ENCODE peak calls at places on chromosomes 1 and 21, in five cellular contexts. X is colonic mucosa, H is HAP-1, B is GM23338, L is A549. Z is an unnamed sample. For H3K4me1, the result is how much of the 10 kb centered on the place peaks cover.

GRCh38 chr1:56200921-56201320 is 378.4 kb downstream of the PLPP3 start:
- DNase-seq in X (no peak), H (no peak), B (no peak), L (no peak), Z (no peak)

GRCh38 chr1:5423109-5423508 is 569.1 kb downstream of the NPHP4 start:
- DNase-seq in X (no peak), H (no peak), B (no peak), L (no peak), Z (no peak)

GRCh38 chr1:32742956-32743355 is 40.4 kb upstream of the SYNC start:
- DNase-seq in X (peak), H (peak), B (no peak), L (no peak), Z (no peak)

GRCh38 chr1:91273875-91274274 is 130.8 kb downstream of the HFM1 start:
- DNase-seq in X (no peak), H (no peak), B (no peak), L (no peak), Z (no peak)

GRCh38 chr1:154466879-154467767 is 34.9 kb upstream of the TDRD10 start:
- DNase-seq in X (no peak), H (no peak), B (peak), L (no peak), Z (no peak)

GRCh38 chr1:244970236-244970652 is 105.9 kb upstream of the HNRNPU start:
- DNase-seq in X (no peak), H (peak), B (peak), L (no peak), Z (peak)

GRCh38 chr1:235588916-235589515 is 60.6 kb downstream of the GNG4 start:
- DNase-seq in X (no peak), H (no peak), B (peak), L (no peak), Z (no peak)

GRCh38 chr1:2990376-2991115 is 30.7 kb upstream of the ACTRT2 start:
- DNase-seq in X (no peak), H (no peak), B (no peak), L (no peak), Z (no peak)

GRCh38 chr1:236465959-236466303 is 57.9 kb upstream of the LGALS8 start:
- DNase-seq in X (no peak), H (no peak), B (no peak), L (no peak), Z (no peak)

GRCh38 chr1:179599623-179600249 is 8.1 kb downstream of the TDRD5 start:
- DNase-seq in X (peak), H (peak), B (peak), L (peak), Z (no peak)

GRCh38 chr1:183027031-183027430 is 3.8 kb downstream of the LAMC1 start:
- DNase-seq in X (no peak), H (no peak), B (no peak), L (no peak), Z (no peak)

GRCh38 chr1:183030053-183030452 is 6.8 kb downstream of the LAMC1 start:
- DNase-seq in X (no peak), H (no peak), B (no peak), L (no peak), Z (no peak)

GRCh38 chr1:183027791-183028190 is 4.6 kb downstream of the LAMC1 start:
- DNase-seq in X (no peak), H (no peak), B (no peak), L (no peak), Z (no peak)

GRCh38 chr1:183032122-183032921 is 9.1 kb downstream of the LAMC1 start:
- DNase-seq in X (no peak), H (no peak), B (no peak), L (no peak), Z (no peak)

DNA sequence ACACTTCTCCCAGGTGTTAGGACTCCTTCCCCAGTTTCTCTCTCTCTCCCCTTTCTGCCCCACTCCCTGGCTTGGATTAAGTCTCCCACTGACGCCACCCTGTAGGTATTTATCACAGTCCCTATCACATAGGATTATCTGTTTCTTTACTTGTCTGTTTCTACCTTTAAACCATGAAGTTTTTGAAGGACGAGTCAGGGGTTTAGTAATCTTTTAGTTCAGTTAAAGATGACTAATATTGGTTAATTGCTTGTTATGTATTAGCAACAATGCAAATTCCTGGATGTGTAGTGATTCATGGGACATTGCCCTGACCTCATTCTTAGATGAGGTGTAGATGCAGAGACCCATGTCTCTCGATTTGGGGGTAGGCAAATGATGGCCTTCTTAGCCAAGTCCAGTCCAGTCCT is 6.4 kb downstream of the LAMC1 start:
- DNase-seq in X (no peak), H (no peak), B (no peak), L (no peak), Z (no peak)
- H3K4me3 ChIP-seq in X (no peak), H (no peak), B (no peak), L (no peak), Z (no peak)

GRCh38 chr1:116337398-116337797 is 35.6 kb upstream of the ATP1A1 start:
- DNase-seq in X (no peak), H (no peak), B (no peak), L (no peak), Z (no peak)

GRCh38 chr1:116335847-116336246 is 37.2 kb upstream of the ATP1A1 start:
- DNase-seq in X (peak), H (no peak), B (no peak), L (no peak), Z (no peak)

GRCh38 chr1:116336250-116336649 is 36.8 kb upstream of the ATP1A1 start:
- DNase-seq in X (peak), H (no peak), B (no peak), L (no peak), Z (no peak)

GRCh38 chr1:116340506-116341240 is 32.4 kb upstream of the ATP1A1 start:
- DNase-seq in X (no peak), H (no peak), B (no peak), L (no peak), Z (no peak)

DNA sequence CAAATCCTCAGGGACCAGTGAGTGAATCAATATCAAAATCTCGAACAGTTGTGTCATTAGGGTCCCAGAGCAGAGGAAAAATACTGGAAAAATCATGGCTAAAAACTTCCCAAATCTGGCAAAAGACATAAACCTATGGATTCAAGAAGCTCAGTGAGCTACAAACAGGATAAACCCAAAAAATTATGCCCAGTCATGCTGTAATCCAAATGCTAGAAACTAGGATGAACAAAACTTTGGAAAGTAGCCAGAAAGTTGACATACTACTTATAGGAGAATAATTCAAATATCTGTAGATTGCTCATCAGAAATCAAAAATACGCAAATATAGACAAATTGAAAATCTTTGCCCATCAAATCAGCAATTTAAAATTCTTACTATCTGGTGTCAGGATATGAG is 34.6 kb upstream of the ATP1A1 start:
- DNase-seq in X (no peak), H (no peak), B (no peak), L (no peak), Z (no peak)
- H3K4me1 ChIP-seq in X (under half), H (under half), B (under half), L (under half), Z (under half)

GRCh38 chr1:156767101-156767878 is at the start of gene PRCC:
- DNase-seq in X (peak), H (peak), B (peak), L (peak), Z (peak)

GRCh38 chr1:156767879-156768608 is 709 bp downstream of the PRCC start:
- DNase-seq in X (peak), H (peak), B (peak), L (no peak), Z (peak)

GRCh38 chr1:156766288-156767100 is 841 bp upstream of the PRCC start:
- DNase-seq in X (peak), H (peak), B (peak), L (no peak), Z (peak)

GRCh38 chr1:156765664-156766063 is 1.7 kb upstream of the PRCC start:
- DNase-seq in X (no peak), H (no peak), B (no peak), L (no peak), Z (no peak)

DNA sequence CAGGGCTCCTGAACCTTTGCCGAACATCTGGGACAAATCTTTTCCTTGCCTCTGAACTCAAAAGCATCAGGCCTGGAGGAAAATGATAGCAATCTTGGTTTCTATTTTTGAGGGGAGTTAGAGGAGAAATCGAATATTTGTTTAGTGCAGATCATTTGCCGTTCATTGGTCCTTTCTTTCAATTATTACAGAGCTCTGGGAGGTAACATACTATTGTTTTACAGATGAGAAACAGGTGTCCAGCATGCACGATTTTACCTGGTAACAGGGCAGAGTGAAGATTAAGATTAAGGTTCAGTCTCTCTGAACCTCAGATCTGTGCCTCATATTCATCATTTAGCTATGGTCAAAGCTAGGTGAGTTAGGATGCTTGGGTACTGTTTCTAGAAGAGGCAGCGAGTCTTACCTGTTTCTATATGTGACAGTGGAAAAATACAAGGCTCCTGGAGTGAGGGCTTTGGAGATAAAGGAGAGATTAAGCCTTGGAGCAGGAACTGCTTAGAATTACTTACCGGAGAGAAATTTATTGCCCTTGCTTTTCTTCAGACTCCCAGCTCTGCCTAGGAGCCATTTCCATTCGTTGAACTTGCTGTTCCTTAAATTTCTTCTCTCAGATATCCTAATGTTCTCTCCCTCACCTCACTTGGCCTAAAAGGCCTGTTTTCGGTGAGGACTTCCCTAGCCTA is 1.4 kb downstream of the PRCC start:
- DNase-seq in X (no peak), H (no peak), B (no peak), L (no peak), Z (no peak)
- H3K4me3 ChIP-seq in X (peak), H (peak), B (peak), L (peak), Z (peak)

GRCh38 chr1:64124751-64125445 is 78.5 kb upstream of the UBE2U start:
- DNase-seq in X (no peak), H (no peak), B (no peak), L (no peak), Z (no peak)
- H3K4me1 ChIP-seq in X (under half), H (under half), B (under half), L (under half), Z (under half)

DNA sequence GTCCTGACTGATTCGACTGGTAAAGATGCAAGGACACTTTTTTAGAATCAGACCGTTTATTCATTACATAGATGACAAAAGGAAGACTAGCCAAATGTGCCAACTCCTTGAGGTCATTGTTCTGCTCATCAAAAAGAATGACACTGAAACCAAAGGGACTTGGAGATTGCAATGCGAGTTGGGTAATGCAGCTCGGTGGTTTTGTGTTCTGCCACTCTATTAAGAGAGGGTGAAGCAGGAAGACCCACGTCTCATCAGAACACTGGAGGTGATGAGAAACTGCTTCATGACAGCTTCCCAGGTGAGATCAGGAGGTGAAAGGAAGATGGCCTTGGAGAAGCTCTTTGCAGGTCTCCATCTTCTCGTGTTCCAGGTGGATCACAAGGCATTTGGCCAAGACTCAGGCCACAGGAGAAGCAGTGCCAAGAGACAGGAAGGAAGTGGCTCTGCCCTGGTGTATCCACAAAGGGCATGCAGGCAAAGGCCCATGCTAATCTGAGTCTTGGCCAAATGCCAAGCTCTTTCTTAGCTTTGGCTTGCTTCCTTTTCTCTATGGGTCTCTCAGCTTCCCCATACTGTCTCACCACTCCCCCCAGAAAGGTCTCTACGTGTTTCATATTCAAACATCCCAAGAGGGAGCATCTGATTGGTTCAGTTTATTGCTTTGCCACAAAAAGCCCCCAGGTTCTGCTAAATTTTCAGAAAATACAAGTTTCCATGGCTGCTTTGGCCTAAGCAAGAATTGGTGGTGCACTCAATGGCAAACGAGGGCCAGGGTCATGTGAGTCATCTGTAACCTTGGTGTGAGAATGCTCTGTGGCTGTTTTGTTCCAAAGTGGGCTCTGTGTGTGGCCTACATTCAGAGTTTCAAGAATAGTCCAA is 5.7 kb upstream of the CCT8 start:
- DNase-seq in X (peak), H (no peak), B (no peak), L (no peak), Z (peak)
- H3K4me3 ChIP-seq in X (no peak), H (no peak), B (no peak), L (no peak), Z (no peak)

DNA sequence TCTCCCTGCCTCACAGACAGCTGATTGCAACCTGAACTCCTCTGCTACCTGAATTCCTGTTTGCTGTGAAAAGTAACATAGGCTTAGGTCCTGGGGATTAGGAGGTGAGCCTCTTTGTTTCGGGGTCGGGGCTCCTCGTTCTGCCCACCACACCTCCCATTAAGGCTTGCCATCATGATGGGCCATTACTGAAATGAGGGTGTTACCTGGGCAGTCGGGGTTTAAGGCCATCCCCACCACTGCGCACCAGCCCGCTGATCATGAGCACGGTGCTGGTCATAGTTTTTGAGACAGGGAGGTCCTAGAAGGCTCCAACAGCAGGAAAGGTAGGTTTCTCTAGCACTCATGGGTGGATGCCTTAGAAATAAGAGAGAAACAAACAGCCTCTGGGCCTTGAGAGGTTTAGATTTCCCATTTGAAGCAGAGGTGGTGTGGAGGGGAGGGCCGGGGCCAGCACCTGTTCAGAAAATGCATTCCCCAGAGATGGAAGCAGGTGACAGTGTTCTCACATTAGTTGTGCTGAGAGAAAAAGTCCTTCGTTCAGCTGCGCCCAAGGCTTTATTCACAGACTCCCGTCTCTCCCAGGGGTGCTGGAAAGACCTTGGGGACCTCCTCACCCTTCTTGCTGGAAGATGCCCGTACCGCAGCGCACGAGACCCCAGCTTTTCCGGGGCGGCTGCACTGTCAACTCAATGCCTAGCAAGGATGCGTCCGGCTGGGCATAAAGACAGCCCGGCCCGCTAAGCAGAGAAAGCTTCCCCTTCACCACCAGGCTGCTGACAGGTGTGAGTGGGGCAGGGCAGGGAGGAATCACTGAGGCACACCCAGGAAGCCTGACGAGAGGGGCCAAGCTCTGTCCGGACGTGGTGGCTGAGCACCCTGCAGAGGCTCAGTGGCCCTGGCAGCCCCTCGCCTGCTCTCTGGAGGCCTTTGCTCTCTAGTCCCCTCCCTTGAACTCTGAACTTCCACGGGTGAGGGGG is 125.5 kb downstream of the PGBD5 start:
- DNase-seq in X (no peak), H (no peak), B (no peak), L (no peak), Z (no peak)
- H3K4me1 ChIP-seq in X (under half), H (under half), B (under half), L (under half), Z (under half)

GRCh38 chr21:44871576-44872265 is 1.8 kb downstream of the PTTG1IP start:
- DNase-seq in X (peak), H (no peak), B (no peak), L (no peak), Z (no peak)

GRCh38 chr21:44868707-44869106 is 4.8 kb downstream of the PTTG1IP start:
- DNase-seq in X (no peak), H (no peak), B (no peak), L (no peak), Z (no peak)

GRCh38 chr21:44870748-44871495 is 2.6 kb downstream of the PTTG1IP start:
- DNase-seq in X (peak), H (no peak), B (no peak), L (no peak), Z (no peak)

GRCh38 chr21:44867999-44868700 is 5.3 kb downstream of the PTTG1IP start:
- DNase-seq in X (no peak), H (no peak), B (no peak), L (no peak), Z (no peak)

DNA sequence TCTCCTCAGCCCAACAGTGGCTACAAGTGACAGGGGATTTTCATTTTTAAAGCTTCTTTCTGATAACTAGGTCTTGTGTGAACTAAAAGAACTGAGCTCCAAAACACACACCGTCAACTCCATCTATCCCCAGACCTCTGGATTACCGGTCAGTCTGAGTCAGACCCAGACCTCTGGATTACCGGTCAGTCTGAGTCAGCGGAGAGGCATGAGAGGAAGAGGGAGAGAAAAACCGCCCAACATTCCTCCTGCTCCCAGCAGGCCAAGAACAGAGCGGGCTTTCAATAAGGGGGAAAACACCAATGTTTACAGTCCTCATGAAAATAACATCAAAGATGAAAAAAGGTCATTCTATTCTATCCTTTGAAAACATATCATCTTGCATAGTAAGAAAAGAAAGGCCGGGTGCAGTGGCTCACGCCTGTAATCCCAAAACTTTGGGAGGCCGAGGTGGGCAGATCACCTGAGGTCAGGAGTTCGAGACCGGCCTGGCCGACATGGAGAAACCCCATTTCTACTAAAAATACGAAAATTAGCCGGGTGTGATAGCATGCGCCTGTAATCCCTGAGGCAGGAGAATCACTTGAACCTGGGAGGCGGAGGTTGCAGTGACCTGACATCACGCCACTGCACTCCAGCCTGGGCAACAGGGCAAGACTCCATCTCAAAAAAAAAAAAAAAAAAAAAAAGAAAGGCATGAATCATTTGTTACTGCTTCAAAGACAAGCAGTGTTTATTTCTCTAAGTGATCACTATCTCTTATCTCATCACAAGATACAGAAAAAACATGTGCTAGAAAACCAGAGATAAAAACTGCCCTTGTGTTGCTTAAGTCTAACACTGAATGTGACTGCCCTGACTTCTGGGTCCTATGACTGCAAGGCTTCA is 3.4 kb downstream of the PTTG1IP start:
- DNase-seq in X (no peak), H (no peak), B (no peak), L (peak), Z (no peak)
- H3K4me3 ChIP-seq in X (no peak), H (no peak), B (no peak), L (peak), Z (peak)

GRCh38 chr1:150566589-150567340 is 12.6 kb downstream of the MCL1 start:
- DNase-seq in X (no peak), H (no peak), B (no peak), L (no peak), Z (no peak)

GRCh38 chr1:150567341-150567716 is 12.1 kb downstream of the MCL1 start:
- DNase-seq in X (no peak), H (no peak), B (no peak), L (no peak), Z (no peak)

GRCh38 chr1:150564051-150564991 is 15.1 kb downstream of the MCL1 start:
- DNase-seq in X (no peak), H (no peak), B (no peak), L (no peak), Z (no peak)

GRCh38 chr1:150568567-150568966 is 10.8 kb downstream of the MCL1 start:
- DNase-seq in X (no peak), H (no peak), B (no peak), L (no peak), Z (no peak)

GRCh38 chr1:150567717-150568561 is 11.5 kb downstream of the MCL1 start:
- DNase-seq in X (peak), H (peak), B (peak), L (peak), Z (peak)
- H3K4me1 ChIP-seq in X (under half), H (under half), B (under half), L (half or more), Z (half or more)